ENCODE peak calls at places on chromosomes 13 and 19, in eight cellular contexts. D is HL-60, F is suprapubic skin, M is SK-N-SH, L is stomach, A is breast epithelium, P is HepG2, I is HCT116. Q is an unnamed sample.

GRCh38 chr13:43270043-43270830 is 246.9 kb downstream of the DNAJC15 start:
- DNase-seq in A (no peak), I (no peak), L (no peak), D (no peak), M (no peak), P (no peak), F (no peak), Q (no peak)

GRCh38 chr13:71879129-71879535 is 12.1 kb upstream of the DACH1 start:
- DNase-seq in L (no peak), I (peak), A (no peak), D (peak), P (peak), M (peak), F (no peak), Q (no peak)

GRCh38 chr19:38061294-38061693 is 154.3 kb downstream of the SIPA1L3 start:
- DNase-seq in L (no peak), P (no peak), I (no peak), M (no peak), F (no peak), A (no peak), D (no peak), Q (no peak)

GRCh38 chr19:38070573-38070972 is 153.4 kb downstream of the DPF1 start:
- DNase-seq in A (no peak), P (no peak), M (no peak), F (no peak), L (no peak), D (no peak), I (no peak), Q (no peak)

GRCh38 chr19:40798997-40799557 is at the start of gene EGLN2:
- DNase-seq in M (peak), D (no peak), P (no peak), A (no peak), L (no peak), I (no peak), F (no peak), Q (no peak)

GRCh38 chr19:3343619-3344502 is 22.5 kb upstream of the NFIC start:
- DNase-seq in D (peak), A (peak), L (peak), P (peak), F (peak), I (peak), M (peak), Q (peak)

GRCh38 chr13:51825681-51826254 is 19.2 kb downstream of the TMEM272 start:
- DNase-seq in I (no peak), L (no peak), A (no peak), P (no peak), D (no peak), F (no peak), M (no peak), Q (no peak)

GRCh38 chr13:28730762-28731161 is 12.0 kb upstream of the SLC46A3 start:
- DNase-seq in A (no peak), M (no peak), F (no peak), I (no peak), L (no peak), P (no peak), D (no peak), Q (no peak)

GRCh38 chr13:48334534-48335127 is 31.1 kb downstream of the RB1 start:
- DNase-seq in D (no peak), P (peak), I (peak), A (no peak), L (no peak), M (peak), F (no peak), Q (no peak)

GRCh38 chr13:112756967-112757758 is 67.3 kb downstream of the ATP11A start:
- DNase-seq in A (no peak), M (no peak), D (peak), F (no peak), L (no peak), I (no peak), P (peak), Q (no peak)

GRCh38 chr13:19959141-19959830 is 759 bp downstream of the ZMYM2 start:
- DNase-seq in F (peak), L (peak), I (peak), D (peak), M (peak), P (peak), A (peak), Q (peak)

GRCh38 chr19:50264483-50265186 is 61.2 kb downstream of the MYH14 start:
- DNase-seq in A (no peak), P (peak), D (no peak), F (no peak), L (no peak), M (no peak), I (no peak), Q (no peak)

GRCh38 chr13:82878536-82878935 is 1003.7 kb downstream of the SLITRK1 start:
- DNase-seq in M (no peak), L (no peak), A (no peak), I (no peak), P (no peak), D (no peak), F (no peak), Q (no peak)

GRCh38 chr13:68982961-68983619 is 1124.5 kb upstream of the ATXN8OS start:
- DNase-seq in P (no peak), L (no peak), F (no peak), A (no peak), M (no peak), D (no peak), I (no peak), Q (no peak)

GRCh38 chr19:41696402-41697197 is 8.5 kb upstream of the CEACAM7 start:
- DNase-seq in L (peak), D (peak), M (no peak), F (no peak), I (no peak), P (no peak), A (no peak), Q (no peak)

GRCh38 chr13:61045197-61045596 is 370.5 kb downstream of the PCDH20 start:
- DNase-seq in A (no peak), L (no peak), F (no peak), D (no peak), I (no peak), P (no peak), M (no peak), Q (no peak)

GRCh38 chr19:18657590-18658365 is 20.9 kb downstream of the KLHL26 start:
- DNase-seq in M (peak), D (no peak), L (no peak), A (no peak), I (no peak), F (no peak), P (no peak), Q (no peak)

GRCh38 chr13:26424181-26424580 is 133.3 kb upstream of the WASF3 start:
- DNase-seq in A (no peak), I (no peak), P (no peak), F (no peak), L (no peak), D (no peak), M (no peak), Q (no peak)

GRCh38 chr13:25692156-25692555 is 320.4 kb downstream of the ATP8A2 start:
- DNase-seq in L (no peak), F (no peak), A (no peak), P (no peak), D (no peak), I (no peak), M (no peak), Q (no peak)

GRCh38 chr19:7668842-7669241 is at the start of gene RETN:
- DNase-seq in I (no peak), A (no peak), F (no peak), M (no peak), P (no peak), D (peak), L (no peak), Q (no peak)

GRCh38 chr13:49635599-49636433 is 7.5 kb downstream of the ARL11 start:
- DNase-seq in L (peak), P (peak), F (no peak), A (no peak), D (no peak), M (no peak), I (no peak), Q (no peak)

GRCh38 chr13:31978021-31978420 is 53.6 kb upstream of the FRY start:
- DNase-seq in I (no peak), A (no peak), D (no peak), M (no peak), L (no peak), F (no peak), P (no peak), Q (no peak)
- TF ChIP-seq POLR2AphosphoS5 in I (no peak), A (no peak), D (no peak), M (no peak), L (no peak), F (no peak), P (no peak), Q (no peak)

GRCh38 chr19:13002389-13002898 is 7.2 kb downstream of the NFIX start:
- DNase-seq in D (no peak), M (peak), P (no peak), L (peak), A (peak), F (peak), I (no peak), Q (no peak)

GRCh38 chr19:13001502-13002388 is 6.5 kb downstream of the NFIX start:
- DNase-seq in P (no peak), I (no peak), L (peak), A (peak), D (no peak), F (peak), M (no peak), Q (no peak)

GRCh38 chr19:13002970-13003540 is 7.8 kb downstream of the NFIX start:
- DNase-seq in A (no peak), I (no peak), L (no peak), F (no peak), P (no peak), M (no peak), D (no peak), Q (no peak)

GRCh38 chr19:12997967-12998940 is 3.0 kb downstream of the NFIX start:
- DNase-seq in I (no peak), D (no peak), L (no peak), M (no peak), A (no peak), F (no peak), P (no peak), Q (no peak)

GRCh38 chr19:13001166-13001501 is 5.9 kb downstream of the NFIX start:
- DNase-seq in L (no peak), F (no peak), P (no peak), D (no peak), M (no peak), I (no peak), A (no peak), Q (no peak)
- TF ChIP-seq POLR2AphosphoS5 in L (no peak), F (no peak), P (no peak), D (no peak), M (no peak), I (no peak), A (no peak), Q (no peak)

GRCh38 chr13:30124131-30124768 is 183.1 kb downstream of the KATNAL1 start:
- DNase-seq in M (no peak), A (no peak), F (no peak), I (no peak), P (no peak), D (no peak), L (no peak), Q (no peak)
- TF ChIP-seq POLR2AphosphoS5 in M (no peak), A (no peak), F (no peak), I (no peak), P (no peak), D (no peak), L (no peak), Q (no peak)

GRCh38 chr19:44869728-44870470 is 21.2 kb upstream of the TOMM40 start:
- DNase-seq in M (no peak), A (no peak), L (no peak), D (peak), P (no peak), I (no peak), F (no peak), Q (no peak)
- TF ChIP-seq POLR2AphosphoS5 in M (no peak), A (no peak), L (no peak), D (no peak), P (no peak), I (no peak), F (no peak), Q (no peak)

GRCh38 chr13:40640845-40641458 is 25.5 kb downstream of the FOXO1 start:
- DNase-seq in A (no peak), L (no peak), F (no peak), D (peak), M (no peak), P (no peak), I (no peak), Q (no peak)
- TF ChIP-seq POLR2AphosphoS5 in A (no peak), L (no peak), F (no peak), D (no peak), M (no peak), P (no peak), I (no peak), Q (no peak)

Q was measured in GM12891.